ENCODE peak calls at places on chromosomes 4 and X, in four cellular contexts. One of them, this sample, is unnamed.

GRCh38 chr4:173765731-173766130 is 235.7 kb upstream of the HAND2 start:
- DNase-seq in activated T-cell treated with anti-CD3 and anti-CD28 coated beads, Interleukin-2, amount 50 U/mL, for 4 hours: no peak
- DNase-seq in M059J: no peak
- DNase-seq in lower lobe of right lung: no peak
- DNase-seq in this sample: no peak

GRCh38 chr4:2416564-2417195 is 1.8 kb downstream of the ZFYVE28 start:
- DNase-seq in activated T-cell treated with anti-CD3 and anti-CD28 coated beads, Interleukin-2, amount 50 U/mL, for 4 hours: no peak
- DNase-seq in M059J: peak
- DNase-seq in lower lobe of right lung: peak
- DNase-seq in this sample: no peak

GRCh38 chr4:150820409-150820808 is 194.7 kb downstream of the LRBA start:
- DNase-seq in activated T-cell treated with anti-CD3 and anti-CD28 coated beads, Interleukin-2, amount 50 U/mL, for 4 hours: no peak
- DNase-seq in lower lobe of right lung: no peak
- DNase-seq in M059J: no peak
- DNase-seq in this sample: no peak

GRCh38 chr4:12852338-12853307 is 631.5 kb downstream of the RAB28 start:
- DNase-seq in lower lobe of right lung: no peak
- DNase-seq in activated T-cell treated with anti-CD3 and anti-CD28 coated beads, Interleukin-2, amount 50 U/mL, for 4 hours: no peak
- DNase-seq in M059J: peak
- DNase-seq in this sample: no peak

GRCh38 chrX:311156-312129 is 7.2 kb downstream of the GTPBP6 start:
- DNase-seq in M059J: no peak
- DNase-seq in activated T-cell treated with anti-CD3 and anti-CD28 coated beads, Interleukin-2, amount 50 U/mL, for 4 hours: no peak
- DNase-seq in lower lobe of right lung: peak
- DNase-seq in this sample: no peak

GRCh38 chr4:60817609-60818008 is 382.5 kb upstream of the ADGRL3 start:
- DNase-seq in M059J: no peak
- DNase-seq in activated T-cell treated with anti-CD3 and anti-CD28 coated beads, Interleukin-2, amount 50 U/mL, for 4 hours: no peak
- DNase-seq in lower lobe of right lung: no peak
- DNase-seq in this sample: no peak

GRCh38 chr4:156515295-156515694 is 456.3 kb downstream of the PDGFC start:
- DNase-seq in lower lobe of right lung: no peak
- DNase-seq in activated T-cell treated with anti-CD3 and anti-CD28 coated beads, Interleukin-2, amount 50 U/mL, for 4 hours: no peak
- DNase-seq in M059J: no peak
- DNase-seq in this sample: no peak

GRCh38 chr4:8252301-8253173 is 17.0 kb upstream of the HTRA3 start:
- DNase-seq in lower lobe of right lung: no peak
- DNase-seq in activated T-cell treated with anti-CD3 and anti-CD28 coated beads, Interleukin-2, amount 50 U/mL, for 4 hours: no peak
- DNase-seq in M059J: no peak
- DNase-seq in this sample: no peak

GRCh38 chr4:153228512-153229145 is 24.4 kb downstream of the TRIM2 start:
- DNase-seq in lower lobe of right lung: no peak
- DNase-seq in activated T-cell treated with anti-CD3 and anti-CD28 coated beads, Interleukin-2, amount 50 U/mL, for 4 hours: no peak
- DNase-seq in M059J: no peak
- DNase-seq in this sample: no peak

GRCh38 chrX:11531226-11531625 is 134.5 kb downstream of the ARHGAP6 start:
- DNase-seq in activated T-cell treated with anti-CD3 and anti-CD28 coated beads, Interleukin-2, amount 50 U/mL, for 4 hours: no peak
- DNase-seq in lower lobe of right lung: no peak
- DNase-seq in M059J: peak
- DNase-seq in this sample: no peak

GRCh38 chrX:118751950-118752783 is 24.8 kb downstream of the IL13RA1 start:
- DNase-seq in activated T-cell treated with anti-CD3 and anti-CD28 coated beads, Interleukin-2, amount 50 U/mL, for 4 hours: no peak
- DNase-seq in lower lobe of right lung: no peak
- DNase-seq in M059J: no peak
- DNase-seq in this sample: no peak

GRCh38 chr4:17385403-17385802 is 126.5 kb downstream of the QDPR start:
- DNase-seq in lower lobe of right lung: no peak
- DNase-seq in M059J: peak
- DNase-seq in activated T-cell treated with anti-CD3 and anti-CD28 coated beads, Interleukin-2, amount 50 U/mL, for 4 hours: no peak
- DNase-seq in this sample: peak

GRCh38 chr4:71962622-71963264 is 69.1 kb upstream of the NPFFR2 start:
- DNase-seq in M059J: no peak
- DNase-seq in activated T-cell treated with anti-CD3 and anti-CD28 coated beads, Interleukin-2, amount 50 U/mL, for 4 hours: no peak
- DNase-seq in lower lobe of right lung: no peak
- DNase-seq in this sample: no peak

GRCh38 chr4:164204434-164204833 is 549.5 kb upstream of the SMIM31 start:
- DNase-seq in activated T-cell treated with anti-CD3 and anti-CD28 coated beads, Interleukin-2, amount 50 U/mL, for 4 hours: no peak
- DNase-seq in lower lobe of right lung: no peak
- DNase-seq in M059J: peak
- DNase-seq in this sample: no peak

GRCh38 chr4:85688055-85688740 is 213.2 kb downstream of the ARHGAP24 start:
- DNase-seq in activated T-cell treated with anti-CD3 and anti-CD28 coated beads, Interleukin-2, amount 50 U/mL, for 4 hours: no peak
- DNase-seq in M059J: no peak
- DNase-seq in lower lobe of right lung: no peak
- DNase-seq in this sample: no peak

GRCh38 chr4:142452132-142452855 is 393.8 kb downstream of the INPP4B start:
- DNase-seq in lower lobe of right lung: no peak
- DNase-seq in activated T-cell treated with anti-CD3 and anti-CD28 coated beads, Interleukin-2, amount 50 U/mL, for 4 hours: no peak
- DNase-seq in M059J: peak
- DNase-seq in this sample: no peak

GRCh38 chr4:26323807-26324206 is 3.0 kb downstream of the RBPJ start:
- DNase-seq in activated T-cell treated with anti-CD3 and anti-CD28 coated beads, Interleukin-2, amount 50 U/mL, for 4 hours: no peak
- DNase-seq in M059J: no peak
- DNase-seq in lower lobe of right lung: no peak
- DNase-seq in this sample: no peak

GRCh38 chr4:84631573-84631972 is 48.6 kb downstream of the CDS1 start:
- DNase-seq in M059J: no peak
- DNase-seq in lower lobe of right lung: no peak
- DNase-seq in activated T-cell treated with anti-CD3 and anti-CD28 coated beads, Interleukin-2, amount 50 U/mL, for 4 hours: no peak
- DNase-seq in this sample: no peak

GRCh38 chr4:169485791-169486742 is 126.3 kb downstream of the NEK1 start:
- DNase-seq in activated T-cell treated with anti-CD3 and anti-CD28 coated beads, Interleukin-2, amount 50 U/mL, for 4 hours: no peak
- DNase-seq in M059J: peak
- DNase-seq in lower lobe of right lung: no peak
- DNase-seq in this sample: no peak

GRCh38 chr4:7210818-7211217 is 18.5 kb downstream of the SORCS2 start:
- DNase-seq in lower lobe of right lung: no peak
- DNase-seq in activated T-cell treated with anti-CD3 and anti-CD28 coated beads, Interleukin-2, amount 50 U/mL, for 4 hours: no peak
- DNase-seq in M059J: peak
- DNase-seq in this sample: no peak

GRCh38 chr4:53497446-53498069 is 93.7 kb downstream of the LNX1 start:
- DNase-seq in lower lobe of right lung: no peak
- DNase-seq in activated T-cell treated with anti-CD3 and anti-CD28 coated beads, Interleukin-2, amount 50 U/mL, for 4 hours: no peak
- DNase-seq in M059J: peak
- DNase-seq in this sample: no peak

GRCh38 chrX:11579856-11580595 is 85.7 kb downstream of the ARHGAP6 start:
- DNase-seq in M059J: peak
- DNase-seq in lower lobe of right lung: no peak
- DNase-seq in activated T-cell treated with anti-CD3 and anti-CD28 coated beads, Interleukin-2, amount 50 U/mL, for 4 hours: no peak
- DNase-seq in this sample: no peak

GRCh38 chr4:76803522-76803921 is 94.4 kb downstream of the SOWAHB start:
- DNase-seq in activated T-cell treated with anti-CD3 and anti-CD28 coated beads, Interleukin-2, amount 50 U/mL, for 4 hours: no peak
- DNase-seq in lower lobe of right lung: no peak
- DNase-seq in M059J: peak
- DNase-seq in this sample: no peak

GRCh38 chr4:98110214-98110613 is 33.1 kb downstream of the STPG2 start:
- DNase-seq in M059J: no peak
- DNase-seq in activated T-cell treated with anti-CD3 and anti-CD28 coated beads, Interleukin-2, amount 50 U/mL, for 4 hours: no peak
- DNase-seq in lower lobe of right lung: no peak
- DNase-seq in this sample: no peak

GRCh38 chrX:107827137-107827831 is 1.6 kb downstream of the MID2 start:
- DNase-seq in M059J: no peak
- DNase-seq in lower lobe of right lung: no peak
- DNase-seq in activated T-cell treated with anti-CD3 and anti-CD28 coated beads, Interleukin-2, amount 50 U/mL, for 4 hours: no peak
- DNase-seq in this sample: no peak

GRCh38 chrX:21840199-21840557 is 761 bp downstream of the MBTPS2 start:
- DNase-seq in lower lobe of right lung: no peak
- DNase-seq in M059J: peak
- DNase-seq in activated T-cell treated with anti-CD3 and anti-CD28 coated beads, Interleukin-2, amount 50 U/mL, for 4 hours: no peak
- DNase-seq in this sample: no peak

GRCh38 chr4:168397611-168398169 is 79.1 kb upstream of the DDX60 start:
- DNase-seq in activated T-cell treated with anti-CD3 and anti-CD28 coated beads, Interleukin-2, amount 50 U/mL, for 4 hours: no peak
- DNase-seq in M059J: no peak
- DNase-seq in lower lobe of right lung: no peak
- DNase-seq in this sample: no peak

GRCh38 chr4:26530094-26530493 is 39.8 kb upstream of the CCKAR start:
- DNase-seq in lower lobe of right lung: no peak
- DNase-seq in activated T-cell treated with anti-CD3 and anti-CD28 coated beads, Interleukin-2, amount 50 U/mL, for 4 hours: no peak
- DNase-seq in M059J: no peak
- DNase-seq in this sample: no peak

GRCh38 chr4:104494822-104495559 is at the start of gene CXXC4:
- DNase-seq in activated T-cell treated with anti-CD3 and anti-CD28 coated beads, Interleukin-2, amount 50 U/mL, for 4 hours: no peak
- DNase-seq in M059J: peak
- DNase-seq in lower lobe of right lung: peak
- DNase-seq in this sample: no peak

GRCh38 chr4:48033825-48034413 is 17.3 kb downstream of the NIPAL1 start:
- DNase-seq in M059J: peak
- DNase-seq in activated T-cell treated with anti-CD3 and anti-CD28 coated beads, Interleukin-2, amount 50 U/mL, for 4 hours: peak
- DNase-seq in lower lobe of right lung: no peak
- DNase-seq in this sample: no peak

GRCh38 chrX:85375333-85375738 is 4.1 kb downstream of the POF1B start:
- DNase-seq in M059J: no peak
- DNase-seq in activated T-cell treated with anti-CD3 and anti-CD28 coated beads, Interleukin-2, amount 50 U/mL, for 4 hours: no peak
- DNase-seq in lower lobe of right lung: no peak
- DNase-seq in this sample: no peak

GRCh38 chr4:133574248-133574647 is 425.2 kb downstream of the PCDH10 start:
- DNase-seq in M059J: no peak
- DNase-seq in activated T-cell treated with anti-CD3 and anti-CD28 coated beads, Interleukin-2, amount 50 U/mL, for 4 hours: no peak
- DNase-seq in lower lobe of right lung: no peak
- DNase-seq in this sample: no peak

GRCh38 chr4:2079926-2080325 is 20.8 kb downstream of the NAT8L start:
- DNase-seq in activated T-cell treated with anti-CD3 and anti-CD28 coated beads, Interleukin-2, amount 50 U/mL, for 4 hours: no peak
- DNase-seq in M059J: no peak
- DNase-seq in lower lobe of right lung: no peak
- DNase-seq in this sample: no peak

GRCh38 chr4:122921971-122922876 is at the start of gene NUDT6:
- DNase-seq in M059J: peak
- DNase-seq in lower lobe of right lung: peak
- DNase-seq in activated T-cell treated with anti-CD3 and anti-CD28 coated beads, Interleukin-2, amount 50 U/mL, for 4 hours: peak
- DNase-seq in this sample: peak

GRCh38 chr4:169909897-169910296 is 116.3 kb downstream of the MFAP3L start:
- DNase-seq in activated T-cell treated with anti-CD3 and anti-CD28 coated beads, Interleukin-2, amount 50 U/mL, for 4 hours: no peak
- DNase-seq in lower lobe of right lung: no peak
- DNase-seq in M059J: no peak
- DNase-seq in this sample: no peak

GRCh38 chr4:90226734-90227133 is 99.5 kb downstream of the CCSER1 start:
- DNase-seq in lower lobe of right lung: no peak
- DNase-seq in activated T-cell treated with anti-CD3 and anti-CD28 coated beads, Interleukin-2, amount 50 U/mL, for 4 hours: no peak
- DNase-seq in M059J: peak
- DNase-seq in this sample: no peak

GRCh38 chrX:123081766-123082165 is 102.3 kb upstream of the GRIA3 start:
- DNase-seq in M059J: peak
- DNase-seq in lower lobe of right lung: no peak
- DNase-seq in activated T-cell treated with anti-CD3 and anti-CD28 coated beads, Interleukin-2, amount 50 U/mL, for 4 hours: no peak
- DNase-seq in this sample: no peak

GRCh38 chr4:38509551-38509950 is 154.4 kb upstream of the KLF3 start:
- DNase-seq in activated T-cell treated with anti-CD3 and anti-CD28 coated beads, Interleukin-2, amount 50 U/mL, for 4 hours: peak
- DNase-seq in M059J: no peak
- DNase-seq in lower lobe of right lung: no peak
- DNase-seq in this sample: peak

GRCh38 chr4:8191136-8191747 is 7.8 kb upstream of the SH3TC1 start:
- DNase-seq in lower lobe of right lung: peak
- DNase-seq in M059J: peak
- DNase-seq in activated T-cell treated with anti-CD3 and anti-CD28 coated beads, Interleukin-2, amount 50 U/mL, for 4 hours: no peak
- DNase-seq in this sample: no peak

This sample was measured in activated T-helper 2 cell treated with anti-CD3 and anti-CD28 coated beads, Interferon-gamma antibody, Interleukin-2, Interleukin-4, amounts not matched to agents 10 μg/mL and 5 μg/mL and 100 μg/mL, durations not matched to agents 14 hours and 24 hours and 36 hours.